ENCODE peak calls at places on chromosomes 4 and X, in four cellular contexts. E is NCI-H748 treated with DMSO at 0.1 percent for 48 hours, R is GM06990, Z is H7. T is an unnamed sample.

GRCh38 chr4:187059031-187059430 is 335.4 kb upstream of the FAT1 start:
- DNase-seq in E (no peak), R (no peak), Z (no peak), T (no peak)

GRCh38 chr4:26459054-26459755 is 31.1 kb downstream of the CCKAR start:
- DNase-seq in E (peak), R (peak), Z (peak), T (no peak)

GRCh38 chr4:140703463-140703862 is 52.7 kb downstream of the TBC1D9 start:
- DNase-seq in E (no peak), R (no peak), Z (no peak), T (no peak)

GRCh38 chr4:87219648-87220093 is 747 bp downstream of the KLHL8 start:
- DNase-seq in E (peak), R (no peak), Z (no peak), T (no peak)

GRCh38 chr4:94714360-94714759 is 43.4 kb upstream of the BMPR1B start:
- DNase-seq in E (no peak), R (no peak), Z (no peak), T (no peak)

GRCh38 chrX:136725446-136726104 is 55.2 kb downstream of the ARHGEF6 start:
- DNase-seq in E (no peak), R (no peak), Z (no peak), T (no peak)

GRCh38 chrX:149903889-149904748 is 23.1 kb downstream of the MAGEA8 start:
- DNase-seq in E (no peak), R (no peak), Z (peak), T (no peak)

GRCh38 chrX:124426824-124427223 is 80.5 kb downstream of the SH2D1A start:
- DNase-seq in E (no peak), R (no peak), Z (no peak), T (no peak)

GRCh38 chrX:32825009-32825408 is 386.3 kb downstream of the DMD start:
- DNase-seq in E (no peak), R (no peak), Z (no peak), T (no peak)

GRCh38 chr4:126958482-126958881 is 674.3 kb upstream of the INTU start:
- DNase-seq in E (no peak), R (no peak), Z (no peak), T (no peak)

GRCh38 chr4:138439143-138439581 is 197.0 kb upstream of the SLC7A11 start:
- DNase-seq in E (no peak), R (no peak), Z (no peak), T (no peak)

GRCh38 chr4:61406677-61407076 is 206.6 kb downstream of the ADGRL3 start:
- DNase-seq in E (no peak), R (no peak), Z (no peak), T (no peak)

GRCh38 chrX:63439580-63439979 is 88.4 kb upstream of the SPIN4 start:
- DNase-seq in E (no peak), R (no peak), Z (no peak), T (no peak)

GRCh38 chr4:27763830-27764525 is 903.3 kb downstream of the STIM2 start:
- DNase-seq in E (no peak), R (no peak), Z (no peak), T (no peak)

GRCh38 chr4:68984947-68985346 is 33.3 kb upstream of the UGT2A3 start:
- DNase-seq in E (no peak), R (no peak), Z (no peak), T (no peak)

GRCh38 chr4:153582954-153583456 is 101.1 kb upstream of the TLR2 start:
- DNase-seq in E (no peak), R (no peak), Z (no peak), T (no peak)

GRCh38 chr4:75089206-75089605 is 156.3 kb downstream of the PARM1 start:
- DNase-seq in E (no peak), R (no peak), Z (no peak), T (no peak)

GRCh38 chrX:2417205-2417604 is 83.6 kb downstream of the DHRSX start:
- DNase-seq in E (no peak), R (no peak), Z (no peak), T (no peak)

GRCh38 chr4:158079661-158080060 is 93.2 kb downstream of the GASK1B start:
- DNase-seq in E (no peak), R (no peak), Z (no peak), T (no peak)

GRCh38 chr4:181213562-181213961 is 1029.6 kb upstream of the TENM3 start:
- DNase-seq in E (no peak), R (no peak), Z (no peak), T (no peak)

GRCh38 chr4:70838972-70839536 is 636 bp downstream of the GRSF1 start:
- DNase-seq in E (peak), R (peak), Z (peak), T (peak)

GRCh38 chr4:15488658-15489470 is 19.2 kb downstream of the CC2D2A start:
- DNase-seq in E (no peak), R (no peak), Z (no peak), T (no peak)

GRCh38 chr4:77226939-77227705 is 70.1 kb downstream of the CCNG2 start:
- DNase-seq in E (no peak), R (no peak), Z (no peak), T (no peak)

GRCh38 chr4:169131556-169132208 is 121.6 kb upstream of the CBR4 start:
- DNase-seq in E (no peak), R (no peak), Z (no peak), T (no peak)

GRCh38 chr4:113907559-113907958 is 71.9 kb downstream of the ARSJ start:
- DNase-seq in E (no peak), R (no peak), Z (no peak), T (no peak)

GRCh38 chrX:78513996-78514745 is 145.0 kb downstream of the RTL3 start:
- DNase-seq in E (no peak), R (no peak), Z (no peak), T (no peak)